ENCODE peak calls at places on chromosomes 4 and X, in six cellular contexts. One of them, this sample, is unnamed.

GRCh38 chr4:155657169-155657568 is 9.5 kb upstream of the GUCY1A1 start:
- DNase-seq in amniotic stem cell: no peak
- DNase-seq in NCI-H2171 treated with DMSO at 0.1 percent for 48 hours: no peak
- DNase-seq in AG09319: no peak
- DNase-seq in NCI-H345: no peak
- DNase-seq in naive thymus-derived CD8-positive, alpha-beta T cell: no peak
- DNase-seq in this sample: no peak

GRCh38 chr4:153274967-153275366 is 69.5 kb upstream of the MND1 start:
- DNase-seq in amniotic stem cell: no peak
- DNase-seq in naive thymus-derived CD8-positive, alpha-beta T cell: no peak
- DNase-seq in AG09319: no peak
- DNase-seq in NCI-H345: no peak
- DNase-seq in NCI-H2171 treated with DMSO at 0.1 percent for 48 hours: no peak
- DNase-seq in this sample: no peak

GRCh38 chr4:154984148-154984547 is 203.1 kb downstream of the RBM46 start:
- DNase-seq in naive thymus-derived CD8-positive, alpha-beta T cell: no peak
- DNase-seq in NCI-H2171 treated with DMSO at 0.1 percent for 48 hours: no peak
- DNase-seq in NCI-H345: no peak
- DNase-seq in AG09319: no peak
- DNase-seq in amniotic stem cell: no peak
- DNase-seq in this sample: no peak

GRCh38 chr4:7787067-7787466 is 152.6 kb downstream of the AFAP1 start:
- DNase-seq in NCI-H345: no peak
- DNase-seq in amniotic stem cell: no peak
- DNase-seq in naive thymus-derived CD8-positive, alpha-beta T cell: no peak
- DNase-seq in AG09319: no peak
- DNase-seq in NCI-H2171 treated with DMSO at 0.1 percent for 48 hours: no peak
- DNase-seq in this sample: no peak

GRCh38 chr4:1325681-1326635 is 21.1 kb upstream of the UVSSA start:
- DNase-seq in NCI-H2171 treated with DMSO at 0.1 percent for 48 hours: no peak
- DNase-seq in NCI-H345: no peak
- DNase-seq in naive thymus-derived CD8-positive, alpha-beta T cell: no peak
- DNase-seq in AG09319: no peak
- DNase-seq in amniotic stem cell: no peak
- DNase-seq in this sample: no peak

GRCh38 chr4:3470244-3471097 is 7.4 kb downstream of the DOK7 start:
- DNase-seq in NCI-H345: peak; percentile 10
- DNase-seq in naive thymus-derived CD8-positive, alpha-beta T cell: no peak
- DNase-seq in NCI-H2171 treated with DMSO at 0.1 percent for 48 hours: no peak
- DNase-seq in amniotic stem cell: no peak
- DNase-seq in AG09319: no peak
- DNase-seq in this sample: no peak

GRCh38 chr4:8409271-8410065 is 31.1 kb downstream of the ACOX3 start:
- DNase-seq in naive thymus-derived CD8-positive, alpha-beta T cell: peak; percentile 4
- DNase-seq in AG09319: no peak
- DNase-seq in NCI-H345: no peak
- DNase-seq in amniotic stem cell: no peak
- DNase-seq in NCI-H2171 treated with DMSO at 0.1 percent for 48 hours: no peak
- DNase-seq in this sample: no peak

GRCh38 chrX:10085223-10085622 is 71.6 kb upstream of the CLCN4 start:
- DNase-seq in NCI-H345: no peak
- DNase-seq in NCI-H2171 treated with DMSO at 0.1 percent for 48 hours: no peak
- DNase-seq in amniotic stem cell: no peak
- DNase-seq in AG09319: no peak
- DNase-seq in naive thymus-derived CD8-positive, alpha-beta T cell: no peak
- DNase-seq in this sample: no peak

GRCh38 chr4:109155682-109156243 is 146.7 kb downstream of the COL25A1 start:
- DNase-seq in NCI-H2171 treated with DMSO at 0.1 percent for 48 hours: no peak
- DNase-seq in amniotic stem cell: no peak
- DNase-seq in AG09319: no peak
- DNase-seq in naive thymus-derived CD8-positive, alpha-beta T cell: no peak
- DNase-seq in NCI-H345: no peak
- DNase-seq in this sample: no peak

GRCh38 chrX:150032742-150033141 is 94.5 kb upstream of the EOLA2 start:
- DNase-seq in NCI-H345: peak; percentile 2
- DNase-seq in AG09319: peak; percentile 36
- DNase-seq in NCI-H2171 treated with DMSO at 0.1 percent for 48 hours: no peak
- DNase-seq in amniotic stem cell: peak; percentile 22
- DNase-seq in naive thymus-derived CD8-positive, alpha-beta T cell: no peak
- DNase-seq in this sample: peak; percentile 2

GRCh38 chr4:1402021-1402515 is 4.2 kb downstream of the NKX1-1 start:
- DNase-seq in NCI-H2171 treated with DMSO at 0.1 percent for 48 hours: no peak
- DNase-seq in NCI-H345: no peak
- DNase-seq in AG09319: no peak
- DNase-seq in amniotic stem cell: no peak
- DNase-seq in naive thymus-derived CD8-positive, alpha-beta T cell: no peak
- DNase-seq in this sample: no peak

GRCh38 chrX:23822397-23822796 is 39.4 kb downstream of the SAT1 start:
- DNase-seq in NCI-H2171 treated with DMSO at 0.1 percent for 48 hours: no peak
- DNase-seq in AG09319: no peak
- DNase-seq in naive thymus-derived CD8-positive, alpha-beta T cell: no peak
- DNase-seq in NCI-H345: peak; percentile 15
- DNase-seq in amniotic stem cell: no peak
- DNase-seq in this sample: no peak

GRCh38 chrX:78237127-78237526 is 90.3 kb downstream of the CYSLTR1 start:
- DNase-seq in naive thymus-derived CD8-positive, alpha-beta T cell: no peak
- DNase-seq in AG09319: no peak
- DNase-seq in amniotic stem cell: no peak
- DNase-seq in NCI-H345: no peak
- DNase-seq in NCI-H2171 treated with DMSO at 0.1 percent for 48 hours: no peak
- DNase-seq in this sample: no peak

GRCh38 chr4:158799013-158799770 is 30.4 kb downstream of the FNIP2 start:
- DNase-seq in NCI-H2171 treated with DMSO at 0.1 percent for 48 hours: no peak
- DNase-seq in AG09319: no peak
- DNase-seq in NCI-H345: no peak
- DNase-seq in amniotic stem cell: no peak
- DNase-seq in naive thymus-derived CD8-positive, alpha-beta T cell: no peak
- DNase-seq in this sample: no peak

GRCh38 chrX:115392871-115393270 is 103.4 kb downstream of the LUZP4 start:
- DNase-seq in naive thymus-derived CD8-positive, alpha-beta T cell: no peak
- DNase-seq in NCI-H2171 treated with DMSO at 0.1 percent for 48 hours: no peak
- DNase-seq in AG09319: no peak
- DNase-seq in amniotic stem cell: no peak
- DNase-seq in NCI-H345: no peak
- DNase-seq in this sample: no peak

GRCh38 chr4:158965208-158965607 is 137.7 kb upstream of the RAPGEF2 start:
- DNase-seq in NCI-H2171 treated with DMSO at 0.1 percent for 48 hours: no peak
- DNase-seq in AG09319: no peak
- DNase-seq in NCI-H345: no peak
- DNase-seq in naive thymus-derived CD8-positive, alpha-beta T cell: no peak
- DNase-seq in amniotic stem cell: no peak
- DNase-seq in this sample: no peak

GRCh38 chr4:88211473-88212252 is 53.2 kb upstream of the ABCG2 start:
- DNase-seq in naive thymus-derived CD8-positive, alpha-beta T cell: peak; percentile 45
- DNase-seq in AG09319: peak; percentile 5
- DNase-seq in amniotic stem cell: peak; percentile 5
- DNase-seq in NCI-H345: peak; percentile 41
- DNase-seq in NCI-H2171 treated with DMSO at 0.1 percent for 48 hours: peak; percentile 15
- DNase-seq in this sample: peak; percentile 41

GRCh38 chrX:150983526-150984163 is 510 bp downstream of the HMGB3 start:
- DNase-seq in AG09319: no peak
- DNase-seq in NCI-H345: no peak
- DNase-seq in NCI-H2171 treated with DMSO at 0.1 percent for 48 hours: no peak
- DNase-seq in naive thymus-derived CD8-positive, alpha-beta T cell: peak; percentile 5
- DNase-seq in amniotic stem cell: no peak
- DNase-seq in this sample: no peak

GRCh38 chrX:71976753-71977152 is 66.1 kb downstream of the NHSL2 start:
- DNase-seq in NCI-H345: no peak
- DNase-seq in AG09319: no peak
- DNase-seq in naive thymus-derived CD8-positive, alpha-beta T cell: no peak
- DNase-seq in NCI-H2171 treated with DMSO at 0.1 percent for 48 hours: peak; percentile 31
- DNase-seq in amniotic stem cell: no peak
- DNase-seq in this sample: no peak

GRCh38 chrX:19636989-19637388 is 121.7 kb upstream of the MAP3K15 start:
- DNase-seq in naive thymus-derived CD8-positive, alpha-beta T cell: no peak
- DNase-seq in NCI-H345: no peak
- DNase-seq in AG09319: no peak
- DNase-seq in amniotic stem cell: no peak
- DNase-seq in NCI-H2171 treated with DMSO at 0.1 percent for 48 hours: no peak
- DNase-seq in this sample: no peak

GRCh38 chr4:59630922-59631321 is 1569.2 kb upstream of the ADGRL3 start:
- DNase-seq in amniotic stem cell: no peak
- DNase-seq in AG09319: no peak
- DNase-seq in NCI-H2171 treated with DMSO at 0.1 percent for 48 hours: no peak
- DNase-seq in naive thymus-derived CD8-positive, alpha-beta T cell: no peak
- DNase-seq in NCI-H345: no peak
- DNase-seq in this sample: no peak

GRCh38 chr4:5874811-5875465 is 17.9 kb downstream of the CRMP1 start:
- DNase-seq in NCI-H345: peak; percentile 51
- DNase-seq in NCI-H2171 treated with DMSO at 0.1 percent for 48 hours: peak; percentile 19
- DNase-seq in naive thymus-derived CD8-positive, alpha-beta T cell: no peak
- DNase-seq in amniotic stem cell: no peak
- DNase-seq in AG09319: no peak
- DNase-seq in this sample: no peak

GRCh38 chr4:15232725-15233597 is 194.9 kb upstream of the C1QTNF7 start:
- DNase-seq in NCI-H2171 treated with DMSO at 0.1 percent for 48 hours: no peak
- DNase-seq in amniotic stem cell: no peak
- DNase-seq in NCI-H345: no peak
- DNase-seq in AG09319: no peak
- DNase-seq in naive thymus-derived CD8-positive, alpha-beta T cell: no peak
- DNase-seq in this sample: peak; percentile 10

GRCh38 chrX:138885886-138886285 is 174.4 kb upstream of the FGF13 start:
- DNase-seq in NCI-H2171 treated with DMSO at 0.1 percent for 48 hours: no peak
- DNase-seq in NCI-H345: no peak
- DNase-seq in amniotic stem cell: no peak
- DNase-seq in naive thymus-derived CD8-positive, alpha-beta T cell: no peak
- DNase-seq in AG09319: no peak
- DNase-seq in this sample: no peak

GRCh38 chrX:40112996-40113395 is 15.2 kb upstream of the BCOR start:
- DNase-seq in AG09319: no peak
- DNase-seq in NCI-H345: no peak
- DNase-seq in naive thymus-derived CD8-positive, alpha-beta T cell: no peak
- DNase-seq in NCI-H2171 treated with DMSO at 0.1 percent for 48 hours: no peak
- DNase-seq in amniotic stem cell: no peak
- DNase-seq in this sample: no peak

GRCh38 chr4:8310306-8310705 is 40.8 kb downstream of the HTRA3 start:
- DNase-seq in amniotic stem cell: no peak
- DNase-seq in naive thymus-derived CD8-positive, alpha-beta T cell: no peak
- DNase-seq in NCI-H345: no peak
- DNase-seq in NCI-H2171 treated with DMSO at 0.1 percent for 48 hours: no peak
- DNase-seq in AG09319: no peak
- DNase-seq in this sample: no peak

GRCh38 chr4:139242511-139243051 is 37.4 kb downstream of the MGARP start:
- DNase-seq in NCI-H2171 treated with DMSO at 0.1 percent for 48 hours: no peak
- DNase-seq in naive thymus-derived CD8-positive, alpha-beta T cell: no peak
- DNase-seq in NCI-H345: no peak
- DNase-seq in amniotic stem cell: peak; percentile 22
- DNase-seq in AG09319: no peak
- DNase-seq in this sample: peak; percentile 42

GRCh38 chr4:177070533-177070932 is 239.1 kb upstream of the NEIL3 start:
- DNase-seq in NCI-H2171 treated with DMSO at 0.1 percent for 48 hours: no peak
- DNase-seq in amniotic stem cell: no peak
- DNase-seq in naive thymus-derived CD8-positive, alpha-beta T cell: no peak
- DNase-seq in AG09319: no peak
- DNase-seq in NCI-H345: no peak
- DNase-seq in this sample: no peak

GRCh38 chr4:118351851-118352827 is 664 bp downstream of the PRSS12 start:
- DNase-seq in amniotic stem cell: no peak
- DNase-seq in NCI-H2171 treated with DMSO at 0.1 percent for 48 hours: no peak
- DNase-seq in AG09319: no peak
- DNase-seq in NCI-H345: peak; percentile 61
- DNase-seq in naive thymus-derived CD8-positive, alpha-beta T cell: peak; percentile 0
- DNase-seq in this sample: peak; percentile 12

GRCh38 chr4:93183589-93183988 is 645.0 kb upstream of the ATOH1 start:
- DNase-seq in amniotic stem cell: no peak
- DNase-seq in naive thymus-derived CD8-positive, alpha-beta T cell: no peak
- DNase-seq in NCI-H345: peak; percentile 69
- DNase-seq in NCI-H2171 treated with DMSO at 0.1 percent for 48 hours: peak; percentile 60
- DNase-seq in AG09319: no peak
- DNase-seq in this sample: no peak

GRCh38 chrX:63959975-63960374 is 175.0 kb upstream of the ARHGEF9 start:
- DNase-seq in AG09319: no peak
- DNase-seq in amniotic stem cell: no peak
- DNase-seq in NCI-H2171 treated with DMSO at 0.1 percent for 48 hours: no peak
- DNase-seq in naive thymus-derived CD8-positive, alpha-beta T cell: no peak
- DNase-seq in NCI-H345: no peak
- DNase-seq in this sample: no peak

GRCh38 chr4:137536789-137537561 is 4.7 kb upstream of the PCDH18 start:
- DNase-seq in amniotic stem cell: no peak
- DNase-seq in naive thymus-derived CD8-positive, alpha-beta T cell: no peak
- DNase-seq in AG09319: no peak
- DNase-seq in NCI-H345: no peak
- DNase-seq in NCI-H2171 treated with DMSO at 0.1 percent for 48 hours: no peak
- DNase-seq in this sample: no peak

GRCh38 chrX:66384722-66385121 is 220.7 kb downstream of the HEPH start:
- DNase-seq in amniotic stem cell: no peak
- DNase-seq in AG09319: no peak
- DNase-seq in NCI-H2171 treated with DMSO at 0.1 percent for 48 hours: no peak
- DNase-seq in NCI-H345: no peak
- DNase-seq in naive thymus-derived CD8-positive, alpha-beta T cell: no peak
- DNase-seq in this sample: no peak

GRCh38 chrX:140765043-140765784 is 55.7 kb downstream of the LINC00632 start:
- DNase-seq in NCI-H2171 treated with DMSO at 0.1 percent for 48 hours: no peak
- DNase-seq in NCI-H345: peak; percentile 36
- DNase-seq in AG09319: peak; percentile 23
- DNase-seq in naive thymus-derived CD8-positive, alpha-beta T cell: no peak
- DNase-seq in amniotic stem cell: no peak
- DNase-seq in this sample: no peak

GRCh38 chr4:122992111-122992510 is 69.7 kb upstream of the NUDT6 start:
- DNase-seq in NCI-H2171 treated with DMSO at 0.1 percent for 48 hours: no peak
- DNase-seq in AG09319: no peak
- DNase-seq in NCI-H345: no peak
- DNase-seq in amniotic stem cell: no peak
- DNase-seq in naive thymus-derived CD8-positive, alpha-beta T cell: no peak
- DNase-seq in this sample: no peak

GRCh38 chrX:40266490-40267333 is 169.0 kb upstream of the BCOR start:
- DNase-seq in NCI-H345: peak; percentile 55
- DNase-seq in NCI-H2171 treated with DMSO at 0.1 percent for 48 hours: peak; percentile 72
- DNase-seq in amniotic stem cell: peak; percentile 33
- DNase-seq in AG09319: no peak
- DNase-seq in naive thymus-derived CD8-positive, alpha-beta T cell: peak; percentile 48
- DNase-seq in this sample: peak; percentile 66

GRCh38 chr4:168664242-168664897 is 167.5 kb downstream of the PALLD start:
- DNase-seq in amniotic stem cell: no peak
- DNase-seq in naive thymus-derived CD8-positive, alpha-beta T cell: no peak
- DNase-seq in NCI-H2171 treated with DMSO at 0.1 percent for 48 hours: no peak
- DNase-seq in AG09319: no peak
- DNase-seq in NCI-H345: no peak
- DNase-seq in this sample: no peak

GRCh38 chrX:49919617-49920016 is 2.8 kb upstream of the CLCN5 start:
- DNase-seq in naive thymus-derived CD8-positive, alpha-beta T cell: peak; percentile 23
- DNase-seq in NCI-H2171 treated with DMSO at 0.1 percent for 48 hours: peak; percentile 3
- DNase-seq in AG09319: no peak
- DNase-seq in NCI-H345: peak; percentile 33
- DNase-seq in amniotic stem cell: no peak
- DNase-seq in this sample: peak; percentile 4

GRCh38 chr4:159748834-159749444 is 646.1 kb downstream of the RAPGEF2 start:
- DNase-seq in naive thymus-derived CD8-positive, alpha-beta T cell: no peak
- DNase-seq in amniotic stem cell: no peak
- DNase-seq in NCI-H2171 treated with DMSO at 0.1 percent for 48 hours: no peak
- DNase-seq in NCI-H345: no peak
- DNase-seq in AG09319: no peak
- DNase-seq in this sample: no peak

This sample was measured in HTR-8/SVneo.